ENCODE peak calls at places on chromosomes 6 and 20, in seven cellular contexts. D is HTR-8/SVneo, K is T-helper 9 cell, L is fibroblast of pulmonary artery, U is anterior cingulate cortex, A is NCI-H446, I is D341Med. H is an unnamed sample.

GRCh38 chr20:36950432-36951197 is 893 bp downstream of the SAMHD1 start:
- DNase-seq in A (peak; percentile 8), U (no peak), I (peak; percentile 55), K (peak; percentile 47), L (peak; percentile 32), D (peak; percentile 77), H (no peak)

GRCh38 chr6:52061481-52061880 is 25.9 kb downstream of the PKHD1 start:
- DNase-seq in A (no peak), K (no peak), I (no peak), D (no peak), L (no peak), U (no peak), H (no peak)

GRCh38 chr20:25021336-25021735 is 28.8 kb upstream of the APMAP start:
- DNase-seq in D (no peak), I (no peak), U (no peak), L (no peak), K (no peak), A (no peak), H (no peak)

GRCh38 chr20:11540558-11540957 is 377.1 kb upstream of the BTBD3 start:
- DNase-seq in I (no peak), L (no peak), U (no peak), A (no peak), D (no peak), K (no peak), H (no peak)

GRCh38 chr20:1844723-1845523 is 50.3 kb upstream of the SIRPA start:
- DNase-seq in L (peak; percentile 81), A (peak; percentile 84), D (no peak), K (no peak), I (no peak), U (peak; percentile 28), H (no peak)

GRCh38 chr6:48597951-48598350 is 487.0 kb upstream of the PTCHD4 start:
- DNase-seq in L (peak; percentile 50), D (no peak), A (no peak), I (peak; percentile 31), U (no peak), K (no peak), H (no peak)

GRCh38 chr6:160088069-160088773 is 33.4 kb upstream of the SLC22A1 start:
- DNase-seq in U (peak; percentile 11), A (peak; percentile 30), L (peak; percentile 88), I (peak; percentile 79), D (peak; percentile 79), K (no peak), H (peak; percentile 46)

GRCh38 chr6:82571431-82571830 is 207.8 kb downstream of the TPBG start:
- DNase-seq in D (no peak), A (no peak), K (no peak), U (peak; percentile 7), I (no peak), L (no peak), H (no peak)

GRCh38 chr6:31180500-31180899 is 10.0 kb upstream of the POU5F1 start:
- DNase-seq in U (peak; percentile 47), L (peak; percentile 86), A (no peak), D (no peak), I (no peak), K (no peak), H (no peak)

GRCh38 chr20:19969106-19969505 is 48.1 kb upstream of the NAA20 start:
- DNase-seq in A (no peak), L (peak; percentile 53), K (no peak), I (no peak), D (no peak), U (no peak), H (no peak)

GRCh38 chr6:74720923-74721322 is 484.9 kb downstream of the COL12A1 start:
- DNase-seq in I (no peak), A (no peak), U (no peak), K (no peak), L (peak; percentile 18), D (no peak), H (no peak)

GRCh38 chr6:56771929-56772607 is 129.4 kb upstream of the DST start:
- DNase-seq in L (no peak), U (no peak), I (no peak), D (no peak), K (no peak), A (no peak), H (no peak)

GRCh38 chr6:73704260-73704659 is 8.3 kb downstream of the CD109 start:
- DNase-seq in K (no peak), A (no peak), U (no peak), D (peak; percentile 78), L (peak; percentile 77), I (no peak), H (no peak)

GRCh38 chr6:152783217-152783878 is 32.8 kb downstream of the VIP start:
- DNase-seq in K (no peak), L (no peak), D (no peak), U (no peak), I (no peak), A (no peak), H (no peak)

GRCh38 chr6:81753709-81754678 is 1.5 kb upstream of the TENT5A start:
- DNase-seq in A (peak; percentile 63), I (peak; percentile 83), U (peak; percentile 68), L (peak; percentile 68), K (peak; percentile 60), D (no peak), H (peak; percentile 39)

GRCh38 chr20:10005885-10006284 is 28.9 kb upstream of the ANKEF1 start:
- DNase-seq in I (no peak), K (no peak), A (no peak), L (no peak), D (no peak), U (no peak), H (no peak)

GRCh38 chr6:102759415-102759814 is 1365.9 kb downstream of the GRIK2 start:
- DNase-seq in U (no peak), I (no peak), A (no peak), D (no peak), L (no peak), K (no peak), H (no peak)

GRCh38 chr6:3773696-3774298 is 22.3 kb upstream of the PXDC1 start:
- DNase-seq in D (no peak), I (no peak), L (peak; percentile 77), A (peak; percentile 53), K (no peak), U (no peak), H (peak; percentile 49)

GRCh38 chr6:27630727-27631613 is 158.1 kb upstream of the ZNF184 start:
- DNase-seq in A (peak; percentile 63), D (no peak), U (peak; percentile 13), K (no peak), L (peak; percentile 57), I (peak; percentile 89), H (no peak)

GRCh38 chr20:11366660-11367059 is 551.0 kb upstream of the BTBD3 start:
- DNase-seq in U (no peak), K (no peak), A (no peak), I (no peak), D (no peak), L (no peak), H (no peak)

GRCh38 chr6:14518515-14519217 is 401.1 kb downstream of the CD83 start:
- DNase-seq in U (no peak), I (peak; percentile 77), D (no peak), L (no peak), A (peak; percentile 5), K (no peak), H (no peak)

GRCh38 chr20:46159101-46159897 is 41.2 kb downstream of the CD40 start:
- DNase-seq in A (no peak), I (no peak), D (no peak), U (no peak), L (no peak), K (no peak), H (no peak)

GRCh38 chr6:77249560-77249959 is 213.7 kb downstream of the HTR1B start:
- DNase-seq in A (no peak), U (no peak), L (no peak), D (no peak), I (no peak), K (no peak), H (no peak)

GRCh38 chr6:13760948-13761347 is 49.3 kb upstream of the RANBP9 start:
- DNase-seq in L (peak; percentile 89), A (no peak), U (no peak), I (no peak), D (no peak), K (no peak), H (no peak)

GRCh38 chr6:106773482-106773881 is 144.1 kb downstream of the QRSL1 start:
- DNase-seq in L (no peak), A (no peak), D (no peak), U (no peak), I (no peak), K (no peak), H (no peak)

GRCh38 chr6:12203001-12203400 is 87.2 kb upstream of the EDN1 start:
- DNase-seq in A (no peak), D (peak; percentile 40), I (no peak), K (no peak), U (no peak), L (peak; percentile 75), H (no peak)

GRCh38 chr6:29624520-29624961 is 8.4 kb downstream of the GABBR1 start:
- DNase-seq in L (no peak), I (no peak), K (no peak), U (no peak), A (no peak), D (no peak), H (no peak)

GRCh38 chr6:53048431-53049195 is 16.6 kb upstream of the FBXO9 start:
- DNase-seq in L (peak; percentile 91), I (no peak), U (no peak), A (no peak), K (no peak), D (peak; percentile 51), H (no peak)

GRCh38 chr6:84847349-84848160 is 83.2 kb upstream of the TBX18 start:
- DNase-seq in L (peak; percentile 56), I (no peak), D (no peak), K (no peak), A (no peak), U (no peak), H (no peak)

GRCh38 chr6:169277619-169278018 is 24.0 kb upstream of the THBS2 start:
- DNase-seq in I (no peak), U (no peak), L (no peak), D (no peak), K (no peak), A (no peak), H (no peak)

GRCh38 chr20:3659492-3660261 is 3.5 kb downstream of the GFRA4 start:
- DNase-seq in I (no peak), K (no peak), U (no peak), D (no peak), L (no peak), A (no peak), H (no peak)